ENCODE peak calls at places on chromosomes 7 and 10, in ten cellular contexts. P, A, L, Y, Q, R, W, F, H and G are unnamed samples.

GRCh38 chr10:121598261-121599249 is at the start of gene FGFR2:
- DNase-seq in W (peak), Q (peak), P (peak), F (peak), Y (peak), A (no peak), H (peak), L (peak), R (peak), G (peak)

GRCh38 chr7:35908305-35909223 is 107.7 kb downstream of the SEPTIN7 start:
- DNase-seq in P (no peak), L (no peak), Q (no peak), Y (no peak), A (no peak), F (no peak), R (no peak), H (peak), W (no peak), G (no peak)

GRCh38 chr7:4861673-4862072 is at the start of gene PAPOLB:
- DNase-seq in F (no peak), H (no peak), Y (no peak), R (no peak), L (no peak), Q (no peak), P (no peak), W (no peak), A (no peak), G (no peak)

GRCh38 chr7:149254181-149254858 is 7.7 kb upstream of the ZNF783 start:
- DNase-seq in A (no peak), W (no peak), H (no peak), L (no peak), Y (no peak), F (no peak), R (no peak), P (no peak), Q (no peak), G (no peak)

GRCh38 chr7:125871431-125871830 is 941.8 kb upstream of the POT1 start:
- DNase-seq in R (no peak), A (no peak), W (no peak), Y (no peak), H (no peak), F (no peak), L (no peak), P (no peak), Q (no peak), G (no peak)

GRCh38 chr7:77235280-77235679 is 35.7 kb upstream of the FGL2 start:
- DNase-seq in A (no peak), Q (no peak), P (no peak), W (no peak), H (no peak), L (no peak), F (no peak), R (no peak), Y (no peak), G (no peak)

GRCh38 chr7:48899932-48900331 is 24.4 kb upstream of the CDC14C start:
- DNase-seq in Q (no peak), W (no peak), A (no peak), Y (no peak), F (no peak), L (no peak), P (no peak), R (no peak), H (no peak), G (no peak)

GRCh38 chr10:120394446-120394845 is 62.6 kb upstream of the PLPP4 start:
- DNase-seq in H (no peak), A (no peak), P (no peak), F (no peak), Y (no peak), L (peak), Q (no peak), R (no peak), W (no peak), G (no peak)

GRCh38 chr10:99438890-99439289 is 8.5 kb upstream of the GOT1 start:
- DNase-seq in A (no peak), F (no peak), H (no peak), P (no peak), Q (no peak), R (no peak), W (no peak), L (no peak), Y (no peak), G (no peak)

GRCh38 chr10:110620108-110620719 is 23.9 kb upstream of the RBM20 start:
- DNase-seq in A (no peak), F (no peak), H (no peak), W (no peak), Q (no peak), R (no peak), P (no peak), L (no peak), Y (no peak), G (no peak)

GRCh38 chr10:84265378-84265777 is 20.5 kb downstream of the RGR start:
- DNase-seq in L (no peak), H (no peak), P (no peak), Q (no peak), F (no peak), R (no peak), A (no peak), Y (no peak), W (no peak), G (no peak)

GRCh38 chr7:2710256-2710655 is 22.3 kb downstream of the AMZ1 start:
- DNase-seq in L (no peak), H (no peak), R (no peak), Y (no peak), A (peak), F (no peak), P (no peak), Q (no peak), W (no peak), G (peak)

GRCh38 chr7:93578762-93579161 is 4.2 kb upstream of the CALCR start:
- DNase-seq in H (no peak), Y (no peak), P (no peak), A (no peak), L (no peak), W (no peak), Q (no peak), F (no peak), R (no peak), G (no peak)

GRCh38 chr7:46811529-46811928 is 770.4 kb downstream of the TNS3 start:
- DNase-seq in W (no peak), Y (no peak), L (no peak), P (no peak), F (no peak), A (no peak), R (no peak), H (peak), Q (no peak), G (no peak)

GRCh38 chr7:157436763-157437480 is 100.1 kb downstream of the DNAJB6 start:
- DNase-seq in L (no peak), P (no peak), F (no peak), R (no peak), H (peak), Q (no peak), A (no peak), W (no peak), Y (no peak), G (no peak)

GRCh38 chr10:97479939-97480338 is 18.3 kb downstream of the MMS19 start:
- DNase-seq in Q (no peak), F (no peak), P (no peak), Y (no peak), W (no peak), L (no peak), H (no peak), A (no peak), R (no peak), G (no peak)

GRCh38 chr7:150361807-150362621 is 6.6 kb upstream of the REPIN1 start:
- DNase-seq in L (no peak), H (peak), A (no peak), R (no peak), W (no peak), F (no peak), Q (peak), Y (no peak), P (no peak), G (no peak)

GRCh38 chr10:27525819-27526218 is 21.7 kb downstream of the RAB18 start:
- DNase-seq in Q (no peak), F (no peak), P (no peak), R (no peak), Y (no peak), A (no peak), H (no peak), W (no peak), L (no peak), G (no peak)

GRCh38 chr7:132433286-132433685 is 143.0 kb downstream of the PLXNA4 start:
- DNase-seq in R (no peak), Y (no peak), Q (no peak), P (no peak), F (no peak), A (no peak), W (no peak), L (no peak), H (no peak), G (no peak)

GRCh38 chr7:149869867-149870266 is 3.9 kb upstream of the ATP6V0E2 start:
- DNase-seq in Y (no peak), W (no peak), R (no peak), Q (no peak), H (no peak), P (no peak), F (peak), L (no peak), A (no peak), G (no peak)

GRCh38 chr10:44673245-44673999 is 237.7 kb upstream of the TMEM72 start:
- DNase-seq in Y (peak), R (no peak), W (no peak), H (no peak), L (no peak), P (no peak), A (no peak), F (no peak), Q (no peak), G (no peak)

GRCh38 chr7:46058424-46058823 is 137.4 kb upstream of the IGFBP3 start:
- DNase-seq in H (no peak), Y (no peak), L (no peak), A (no peak), P (no peak), R (peak), Q (no peak), F (no peak), W (no peak), G (no peak)

GRCh38 chr7:95066736-95067530 is 159.5 kb downstream of the PPP1R9A start:
- DNase-seq in L (peak), Y (no peak), R (no peak), A (no peak), P (no peak), Q (no peak), W (no peak), F (no peak), H (no peak), G (no peak)

GRCh38 chr7:74178632-74179031 is 4.5 kb downstream of the EIF4H start:
- DNase-seq in F (no peak), L (no peak), Q (no peak), R (no peak), A (no peak), W (no peak), Y (no peak), H (no peak), P (no peak), G (no peak)

GRCh38 chr7:113338297-113338696 is 219.9 kb upstream of the SMIM30 start:
- DNase-seq in Q (no peak), P (no peak), A (no peak), L (no peak), Y (no peak), F (no peak), H (no peak), R (no peak), W (no peak), G (no peak)

GRCh38 chr10:90112681-90113080 is 411.3 kb downstream of the KIF20B start:
- DNase-seq in Q (no peak), R (no peak), A (no peak), W (no peak), F (no peak), Y (no peak), P (no peak), L (no peak), H (no peak), G (no peak)

GRCh38 chr7:157615101-157615817 is 278.5 kb downstream of the DNAJB6 start:
- DNase-seq in A (no peak), W (no peak), L (no peak), H (peak), Y (no peak), Q (no peak), F (no peak), R (no peak), P (no peak), G (no peak)

GRCh38 chr10:104297697-104298660 is 29.0 kb downstream of the GSTO2 start:
- DNase-seq in Y (no peak), Q (peak), P (no peak), R (no peak), W (no peak), H (no peak), A (no peak), F (no peak), L (no peak), G (no peak)

GRCh38 chr7:100897111-100897608 is 1.5 kb upstream of the ACHE start:
- DNase-seq in F (no peak), Y (peak), P (peak), R (peak), W (no peak), A (peak), L (no peak), H (no peak), Q (peak), G (no peak)

GRCh38 chr7:84674236-84674913 is 479.8 kb upstream of the SEMA3A start:
- DNase-seq in H (no peak), Q (no peak), P (no peak), R (no peak), Y (no peak), F (no peak), L (peak), W (no peak), A (no peak), G (no peak)

GRCh38 chr7:144812379-144813283 is 23.2 kb downstream of the TPK1 start:
- DNase-seq in W (no peak), Q (no peak), P (no peak), F (no peak), A (no peak), H (no peak), L (no peak), R (peak), Y (no peak), G (no peak)

GRCh38 chr7:133364959-133365680 is 112.2 kb downstream of the EXOC4 start:
- DNase-seq in R (no peak), F (no peak), L (peak), A (no peak), H (no peak), P (no peak), W (no peak), Q (no peak), Y (no peak), G (no peak)

GRCh38 chr7:4621401-4621800 is 60.7 kb upstream of the FOXK1 start:
- DNase-seq in H (no peak), W (no peak), A (no peak), F (no peak), R (no peak), L (no peak), Q (no peak), P (peak), Y (no peak), G (no peak)

GRCh38 chr10:113648478-113648877 is 15.4 kb downstream of the NRAP start:
- DNase-seq in W (no peak), R (no peak), H (no peak), Y (no peak), A (no peak), L (no peak), Q (no peak), P (no peak), F (no peak), G (no peak)

GRCh38 chr10:92849576-92850090 is 1.3 kb downstream of the EXOC6 start:
- DNase-seq in P (no peak), R (no peak), A (no peak), L (peak), Q (no peak), W (no peak), H (no peak), Y (no peak), F (no peak), G (no peak)

GRCh38 chr7:23369695-23370404 is 70.7 kb downstream of the MALSU1 start:
- DNase-seq in F (no peak), P (no peak), A (no peak), L (no peak), W (no peak), Q (no peak), R (no peak), H (no peak), Y (no peak), G (no peak)

GRCh38 chr10:49082767-49083166 is 32.6 kb downstream of the VSTM4 start:
- DNase-seq in Q (no peak), R (no peak), Y (no peak), A (no peak), H (no peak), P (no peak), F (no peak), W (no peak), L (no peak), G (no peak)

GRCh38 chr7:128410092-128410665 is 397 bp upstream of the IMPDH1 start:
- DNase-seq in L (peak), W (peak), A (peak), F (peak), H (peak), P (peak), R (peak), Y (peak), Q (peak), G (peak)

GRCh38 chr7:76069238-76069638 is 21.3 kb downstream of the MDH2 start:
- DNase-seq in A (no peak), R (peak), F (no peak), Y (peak), Q (peak), L (peak), H (peak), W (peak), P (peak), G (no peak)

DNA sequence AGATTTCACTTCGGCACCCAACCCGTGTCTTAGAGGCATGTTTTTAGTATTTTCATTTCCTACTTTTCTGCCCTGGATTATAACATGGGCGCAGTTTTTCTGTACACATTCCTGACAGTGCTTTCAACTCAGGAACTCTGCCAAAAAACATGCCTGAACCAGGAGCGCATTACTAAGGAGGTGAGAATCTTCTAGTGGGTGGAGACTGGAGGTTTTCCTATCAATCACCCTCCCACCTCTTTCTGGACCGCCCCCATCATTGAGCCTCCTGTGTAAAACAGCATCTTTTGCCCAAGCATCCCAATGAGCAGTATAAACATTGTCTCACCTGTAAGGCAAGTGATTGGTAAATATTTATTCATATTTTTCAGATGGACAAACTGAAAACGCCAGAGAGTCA is 53.2 kb downstream of the STK17A start:
- DNase-seq in Q (no peak), H (no peak), L (no peak), Y (no peak), W (no peak), F (no peak), P (no peak), A (no peak), R (no peak), G (no peak)
- TF ChIP-seq POLR2AphosphoS5 in Q (no peak), H (no peak), L (no peak), Y (no peak), W (no peak), F (peak), P (peak), A (no peak), R (no peak), G (no peak)

DNA sequence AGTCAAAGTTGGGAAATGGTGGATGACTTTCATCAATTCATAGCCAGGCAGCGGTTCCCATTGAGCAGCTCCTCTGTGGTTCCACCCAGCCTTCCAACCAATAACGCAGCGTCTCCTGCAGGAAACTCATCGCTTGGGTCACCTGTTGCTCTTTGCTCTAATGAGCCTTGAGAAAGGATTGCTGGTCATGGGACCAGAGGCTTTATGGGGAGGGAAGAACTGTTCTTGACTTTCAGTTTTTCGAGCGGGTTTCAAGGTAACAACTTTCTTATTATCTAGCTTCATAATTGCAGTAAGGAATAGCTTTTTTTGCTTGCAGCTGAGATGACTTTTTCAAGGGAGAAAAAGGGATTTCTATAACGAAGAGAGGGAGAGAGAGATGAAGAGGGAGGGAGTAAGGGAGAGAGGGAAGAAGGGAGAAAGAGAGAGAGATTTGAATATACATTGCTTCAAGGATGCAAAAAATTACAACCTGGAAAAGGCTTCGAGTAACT is 405 bp upstream of the ENTPD1 start:
- DNase-seq in Y (peak), R (peak), H (peak), Q (no peak), L (peak), F (no peak), W (no peak), P (no peak), A (peak), G (no peak)
- TF ChIP-seq POLR2AphosphoS5 in Y (peak), R (no peak), H (peak), Q (no peak), L (no peak), F (peak), W (no peak), P (no peak), A (no peak), G (peak)

GRCh38 chr10:71598673-71599072 is 120.9 kb downstream of the C10orf105 start:
- DNase-seq in H (peak), Q (no peak), F (no peak), Y (peak), R (no peak), A (no peak), L (no peak), W (no peak), P (no peak), G (no peak)
- TF ChIP-seq POLR2AphosphoS5 in H (peak), Q (no peak), F (no peak), Y (peak), R (no peak), A (no peak), L (no peak), W (no peak), P (no peak), G (no peak)

DNA sequence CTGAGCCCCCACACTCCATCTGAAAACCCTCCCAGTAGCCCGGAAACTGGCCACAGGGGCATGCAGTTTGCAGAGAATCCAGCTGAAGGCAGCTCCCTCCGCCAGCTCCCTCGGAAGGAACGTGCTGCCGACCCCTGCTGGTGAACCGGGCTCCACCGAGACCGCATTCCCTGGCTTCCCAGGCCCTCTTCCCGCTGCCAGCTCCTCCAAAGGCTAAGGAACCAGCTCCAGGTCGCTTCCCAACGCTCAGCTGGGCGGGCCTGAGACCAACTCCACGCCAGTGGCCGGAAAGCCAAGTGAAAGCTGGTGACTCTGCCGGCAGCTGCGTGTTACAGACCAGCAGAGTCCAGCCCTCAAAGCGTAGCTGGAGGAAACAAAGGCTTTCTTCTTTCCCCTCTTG is 35.8 kb downstream of the GPER1 start:
- DNase-seq in Y (peak), P (peak), Q (no peak), F (no peak), H (peak), W (no peak), L (peak), R (no peak), A (no peak), G (no peak)
- TF ChIP-seq POLR2AphosphoS5 in Y (peak), P (no peak), Q (no peak), F (no peak), H (peak), W (no peak), L (no peak), R (no peak), A (peak), G (no peak)

GRCh38 chr7:140024585-140024984 is 38.2 kb downstream of the PARP12 start:
- DNase-seq in P (no peak), R (no peak), A (no peak), F (no peak), L (no peak), H (no peak), Q (no peak), Y (no peak), W (no peak), G (no peak)
- TF ChIP-seq POLR2AphosphoS5 in P (no peak), R (no peak), A (peak), F (no peak), L (no peak), H (no peak), Q (no peak), Y (no peak), W (no peak), G (no peak)

DNA sequence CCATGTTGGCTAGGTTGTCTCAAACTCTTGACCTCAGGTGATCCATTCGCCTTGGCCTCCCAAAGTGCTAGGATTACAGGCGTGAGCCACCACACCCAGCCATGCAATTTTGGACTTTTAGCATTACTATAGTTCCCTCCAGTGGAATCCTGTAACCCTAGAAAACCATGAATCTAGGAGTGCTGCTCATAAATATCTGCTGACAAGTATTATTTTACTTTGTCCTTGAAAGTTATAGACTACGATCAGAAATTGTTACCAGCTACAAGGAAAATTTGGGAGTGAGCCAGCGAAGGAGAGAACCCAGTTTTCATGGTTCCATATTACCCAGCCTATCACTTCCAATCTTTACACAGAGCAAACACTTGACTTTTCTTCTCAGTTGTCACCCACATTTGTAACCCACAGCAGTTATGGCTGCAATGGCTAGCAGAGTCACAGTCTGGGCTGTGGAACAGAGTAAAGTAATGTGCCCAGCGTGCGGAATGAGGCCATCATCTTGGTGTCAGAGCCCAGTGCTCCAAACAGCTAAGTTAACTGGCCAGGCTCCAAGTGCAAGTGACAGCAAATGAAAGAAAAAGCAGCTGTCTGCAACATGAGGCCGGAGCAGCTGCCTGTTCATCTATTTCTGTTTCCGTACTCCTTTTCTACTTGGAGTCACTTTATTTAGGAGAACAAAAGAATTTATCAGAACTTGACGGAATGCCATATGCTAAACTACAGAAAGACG is 29.9 kb downstream of the ZC3HC1 start:
- DNase-seq in P (no peak), A (no peak), Y (no peak), F (no peak), R (no peak), H (no peak), W (no peak), Q (no peak), L (no peak), G (no peak)
- TF ChIP-seq POLR2AphosphoS5 in P (no peak), A (no peak), Y (no peak), F (no peak), R (no peak), H (no peak), W (no peak), Q (no peak), L (no peak), G (no peak)